ENCODE peak calls at places on chromosomes 7 and 10, in four cellular contexts. L is activated CD4-positive, alpha-beta T cell treated with anti-CD3 and anti-CD28 coated beads, Interleukin-2, amount 50 U/mL, for 48 hours; Y is H54; B is CD8-positive, alpha-beta memory T cell. W is an unnamed sample.

GRCh38 chr10:124134251-124134650 is 40.9 kb upstream of the CHST15 start:
- DNase-seq in L (no peak), B (no peak), Y (no peak), W (no peak)

GRCh38 chr7:104943502-104944343 is 70.3 kb upstream of the KMT2E start:
- DNase-seq in Y (no peak), L (peak; percentile 76), B (peak; percentile 89), W (no peak)

GRCh38 chr7:143346018-143346417 is 16.5 kb downstream of the FAM131B start:
- DNase-seq in L (no peak), B (no peak), Y (no peak), W (no peak)

GRCh38 chr7:71633571-71634008 is 501.6 kb downstream of the GALNT17 start:
- DNase-seq in Y (peak; percentile 42), L (no peak), B (no peak), W (no peak)

GRCh38 chr10:113221756-113222168 is 271.7 kb downstream of the TCF7L2 start:
- DNase-seq in Y (peak; percentile 26), L (no peak), B (no peak), W (no peak)

GRCh38 chr10:110858297-110858934 is 13.3 kb upstream of the PDCD4 start:
- DNase-seq in Y (no peak), L (no peak), B (no peak), W (no peak)

GRCh38 chr7:40542982-40543741 is 408.4 kb downstream of the SUGCT start:
- DNase-seq in B (no peak), Y (no peak), L (no peak), W (no peak)

GRCh38 chr10:90306187-90306586 is 551.7 kb downstream of the HTR7 start:
- DNase-seq in Y (no peak), L (no peak), B (no peak), W (no peak)

GRCh38 chr10:11683529-11684320 is 58.5 kb upstream of the ECHDC3 start:
- DNase-seq in B (no peak), Y (no peak), L (no peak), W (no peak)

GRCh38 chr10:7915923-7916322 is 97.6 kb downstream of the TAF3 start:
- DNase-seq in Y (peak; percentile 11), L (no peak), B (no peak), W (no peak)

GRCh38 chr7:43379197-43379596 is 203.7 kb upstream of the STK17A start:
- DNase-seq in Y (no peak), L (no peak), B (no peak), W (no peak)

GRCh38 chr10:481636-482035 is 207.8 kb downstream of the DIP2C start:
- DNase-seq in Y (no peak), L (no peak), B (no peak), W (no peak)